ENCODE peak calls at places on chromosomes 11 and 22, in six cellular contexts. V, X, G, T, J and P are unnamed samples.

GRCh38 chr11:129143335-129143734 is 48.8 kb downstream of the ARHGAP32 start:
- ATAC-seq in V (peak; percentile 100), X (peak; percentile 100), G (peak; percentile 56), T (no peak), J (peak; percentile 73), P (peak; percentile 96)

GRCh38 chr22:25362883-25363240 is 143.4 kb downstream of the CRYBB2 start:
- ATAC-seq in V (no peak), X (peak; percentile 5), G (peak; percentile 29), T (no peak), J (no peak), P (no peak)

GRCh38 chr22:24588370-24588755 is 4.5 kb downstream of the LRRC75B start:
- ATAC-seq in V (no peak), X (no peak), G (no peak), T (no peak), J (no peak), P (no peak)

GRCh38 chr11:68890490-68891231 is 13.0 kb downstream of the MRPL21 start:
- ATAC-seq in V (peak; percentile 56), X (peak; percentile 38), G (no peak), T (peak; percentile 56), J (peak; percentile 69), P (peak; percentile 92)

GRCh38 chr11:62922653-62923371 is 1.6 kb upstream of the CHRM1 start:
- ATAC-seq in V (peak; percentile 71), X (no peak), G (peak; percentile 73), T (peak; percentile 89), J (no peak), P (no peak)

GRCh38 chr11:10692716-10693115 is 839 bp downstream of the IRAG1 start:
- ATAC-seq in V (no peak), X (no peak), G (no peak), T (no peak), J (peak; percentile 16), P (no peak)

GRCh38 chr11:69636512-69636866 is 4.5 kb upstream of the CCND1 start:
- ATAC-seq in V (peak; percentile 50), X (no peak), G (no peak), T (no peak), J (peak; percentile 61), P (peak; percentile 64)

GRCh38 chr22:17966403-17966717 is 58.0 kb downstream of the MICAL3 start:
- ATAC-seq in V (no peak), X (no peak), G (no peak), T (no peak), J (no peak), P (no peak)

GRCh38 chr11:22130462-22131053 is 62.3 kb upstream of the ANO5 start:
- ATAC-seq in V (peak; percentile 68), X (no peak), G (peak; percentile 75), T (no peak), J (no peak), P (no peak)

GRCh38 chr22:21714059-21714770 is 21.4 kb downstream of the YPEL1 start:
- ATAC-seq in V (no peak), X (peak; percentile 39), G (no peak), T (peak; percentile 1), J (peak; percentile 20), P (no peak)

GRCh38 chr11:118533769-118534729 is 3.1 kb downstream of the TMEM25 start:
- ATAC-seq in V (peak; percentile 31), X (peak; percentile 61), G (no peak), T (peak; percentile 10), J (no peak), P (no peak)

GRCh38 chr11:120125005-120125404 is 12.9 kb downstream of the TRIM29 start:
- ATAC-seq in V (peak; percentile 31), X (peak; percentile 32), G (peak; percentile 50), T (peak; percentile 62), J (no peak), P (peak; percentile 55)

GRCh38 chr11:86805873-86806310 is 5.5 kb downstream of the PRSS23 start:
- ATAC-seq in V (no peak), X (no peak), G (peak; percentile 97), T (no peak), J (no peak), P (peak; percentile 51)

GRCh38 chr11:7575841-7576451 is 62.1 kb downstream of the PPFIBP2 start:
- ATAC-seq in V (peak; percentile 75), X (no peak), G (peak; percentile 71), T (no peak), J (peak; percentile 75), P (no peak)

GRCh38 chr22:30186048-30186447 is 60.5 kb downstream of the LIF start:
- ATAC-seq in V (no peak), X (no peak), G (no peak), T (no peak), J (no peak), P (no peak)

GRCh38 chr11:46570790-46571398 is 22.9 kb downstream of the AMBRA1 start:
- ATAC-seq in V (no peak), X (no peak), G (peak; percentile 48), T (no peak), J (no peak), P (no peak)

GRCh38 chr11:32431657-32432056 is 3.7 kb downstream of the WT1 start:
- ATAC-seq in V (no peak), X (no peak), G (no peak), T (no peak), J (no peak), P (no peak)

GRCh38 chr11:129434641-129435498 is 59.2 kb downstream of the BARX2 start:
- ATAC-seq in V (no peak), X (no peak), G (no peak), T (no peak), J (no peak), P (no peak)

GRCh38 chr11:130874396-130874795 is 41.9 kb downstream of the SNX19 start:
- ATAC-seq in V (no peak), X (no peak), G (no peak), T (no peak), J (no peak), P (no peak)

GRCh38 chr11:83956119-83956697 is 670.0 kb upstream of the CCDC90B start:
- ATAC-seq in V (no peak), X (no peak), G (peak; percentile 69), T (no peak), J (no peak), P (no peak)

GRCh38 chr22:20436309-20437252 is 1.0 kb downstream of the SCARF2 start:
- ATAC-seq in V (no peak), X (peak; percentile 43), G (no peak), T (peak; percentile 9), J (no peak), P (peak; percentile 39)

GRCh38 chr11:124759268-124760204 is 2.6 kb downstream of the ESAM start:
- ATAC-seq in V (no peak), X (peak; percentile 6), G (peak; percentile 22), T (no peak), J (peak; percentile 61), P (peak; percentile 65)

GRCh38 chr22:27318516-27318915 is 483.0 kb downstream of the MN1 start:
- ATAC-seq in V (no peak), X (no peak), G (no peak), T (no peak), J (no peak), P (no peak)

GRCh38 chr11:6968816-6969215 is 42.6 kb downstream of the ZNF215 start:
- ATAC-seq in V (no peak), X (no peak), G (no peak), T (no peak), J (no peak), P (no peak)

GRCh38 chr11:131386408-131386807 is 16.0 kb downstream of the NTM start:
- ATAC-seq in V (no peak), X (no peak), G (no peak), T (no peak), J (no peak), P (no peak)

GRCh38 chr11:118202599-118203422 is 22.0 kb downstream of the JAML start:
- ATAC-seq in V (no peak), X (peak; percentile 95), G (peak; percentile 50), T (no peak), J (no peak), P (no peak)

GRCh38 chr11:119366690-119367620 is 14.5 kb downstream of the USP2 start:
- ATAC-seq in V (no peak), X (no peak), G (no peak), T (no peak), J (no peak), P (no peak)

GRCh38 chr11:5507177-5507576 is 2.6 kb downstream of the UBQLN3 start:
- ATAC-seq in V (no peak), X (no peak), G (no peak), T (peak; percentile 48), J (no peak), P (no peak)

GRCh38 chr11:117220568-117220967 is 11.3 kb downstream of the PCSK7 start:
- ATAC-seq in V (no peak), X (no peak), G (no peak), T (no peak), J (peak; percentile 39), P (peak; percentile 52)

GRCh38 chr22:50326225-50326958 is 420 bp downstream of the DENND6B start:
- ATAC-seq in V (peak; percentile 41), X (peak; percentile 24), G (no peak), T (no peak), J (no peak), P (no peak)

GRCh38 chr11:109303342-109303741 is 118.6 kb upstream of the C11orf87 start:
- ATAC-seq in V (peak; percentile 59), X (no peak), G (no peak), T (no peak), J (no peak), P (no peak)

GRCh38 chr11:3040881-3041280 is 16.3 kb downstream of the CARS1 start:
- ATAC-seq in V (no peak), X (no peak), G (no peak), T (no peak), J (no peak), P (no peak)
- H3K4me3 ChIP-seq in V (no peak overlapping the region), X (no peak overlapping the region), G (no peak overlapping the region), T (no peak overlapping the region), J (no peak overlapping the region), P (no peak overlapping the region)

GRCh38 chr11:79363261-79363660 is 77.6 kb downstream of the TENM4 start:
- ATAC-seq in V (no peak), X (no peak), G (no peak), T (no peak), J (no peak), P (no peak)
- TF ChIP-seq CTCF in V (no peak), X (no peak), G (no peak), T (no peak), J (no peak), P (no peak)

GRCh38 chr22:39290724-39291161 is 28.7 kb downstream of the RPL3 start:
- ATAC-seq in V (peak; percentile 77), X (peak; percentile 80), G (peak; percentile 80), T (peak; percentile 50), J (peak; percentile 24), P (peak; percentile 53)

GRCh38 chr22:39292002-39292401 is 27.4 kb downstream of the RPL3 start:
- ATAC-seq in V (peak; percentile 45), X (peak; percentile 4), G (no peak), T (no peak), J (no peak), P (no peak)

GRCh38 chr22:39293766-39294368 is 25.6 kb downstream of the RPL3 start:
- ATAC-seq in V (no peak), X (no peak), G (no peak), T (no peak), J (no peak), P (no peak)

GRCh38 chr22:39291501-39291900 is 27.9 kb downstream of the RPL3 start:
- ATAC-seq in V (peak; percentile 4), X (peak; percentile 5), G (no peak), T (peak; percentile 32), J (no peak), P (no peak)

GRCh38 chr22:39292561-39293074 is 26.8 kb downstream of the RPL3 start:
- ATAC-seq in V (peak; percentile 83), X (peak; percentile 65), G (no peak), T (peak; percentile 92), J (peak; percentile 91), P (peak; percentile 86)
- TF ChIP-seq EP300 in V (no peak), X (no peak), G (no peak), T (no peak), J (no peak), P (no peak)

GRCh38 chr11:67630943-67631331 is 1.2 kb upstream of the NUDT8 start:
- ATAC-seq in V (no peak), X (peak; percentile 0), G (no peak), T (no peak), J (no peak), P (no peak)
- H3K4me3 ChIP-seq in V (peak overlapping the region; percentile 59), X (peak overlapping the region; percentile 71), G (peak overlapping the region; percentile 71), T (peak overlapping the region; percentile 71), J (peak overlapping the region; percentile 84), P (peak overlapping the region; percentile 48)